ENCODE peak calls at places on chromosome 6, in six cellular contexts. C is naive thymus-derived CD8-positive, alpha-beta T cell; H is ACHN; M is GM12865; U is mesothelial cell of epicardium; W is fibroblast of lung. Z is an unnamed sample.

GRCh38 chr6:3322366-3322890 is 63.7 kb downstream of the PSMG4 start:
- DNase-seq in M (no peak), C (no peak), W (no peak), H (no peak), U (no peak), Z (no peak)

GRCh38 chr6:122696853-122697252 is 82.7 kb upstream of the FABP7 start:
- DNase-seq in M (no peak), C (no peak), W (peak), H (no peak), U (no peak), Z (no peak)

GRCh38 chr6:4599924-4600323 is 176.3 kb upstream of the CDYL start:
- DNase-seq in U (no peak), C (no peak), M (no peak), W (peak), H (peak), Z (no peak)

GRCh38 chr6:3819161-3820110 is 29.7 kb upstream of the FAM50B start:
- DNase-seq in U (no peak), M (no peak), H (no peak), C (no peak), W (no peak), Z (no peak)

GRCh38 chr6:2733736-2734480 is 16.8 kb downstream of the MYLK4 start:
- DNase-seq in M (no peak), W (no peak), H (no peak), U (no peak), C (no peak), Z (no peak)

GRCh38 chr6:168542301-168542700 is 101.3 kb downstream of the SMOC2 start:
- DNase-seq in M (no peak), U (no peak), W (no peak), H (no peak), C (no peak), Z (no peak)

GRCh38 chr6:144993870-144994269 is 708.7 kb downstream of the UTRN start:
- DNase-seq in M (no peak), W (peak), C (no peak), U (no peak), H (no peak), Z (no peak)

GRCh38 chr6:101956961-101957360 is 563.5 kb downstream of the GRIK2 start:
- DNase-seq in W (peak), H (no peak), U (no peak), M (no peak), C (no peak), Z (no peak)

GRCh38 chr6:162343902-162344226 is 383.7 kb downstream of the PRKN start:
- DNase-seq in C (no peak), H (no peak), M (no peak), U (no peak), W (peak), Z (no peak)

GRCh38 chr6:113529191-113529590 is 328.0 kb upstream of the MARCKS start:
- DNase-seq in H (no peak), C (no peak), W (peak), M (no peak), U (no peak), Z (no peak)

GRCh38 chr6:112343375-112343774 is 3.8 kb upstream of the RFPL4B start:
- DNase-seq in M (no peak), U (no peak), C (no peak), W (no peak), H (no peak), Z (no peak)

GRCh38 chr6:49980898-49981297 is 11.5 kb upstream of the DEFB113 start:
- DNase-seq in U (no peak), W (no peak), M (peak), C (no peak), H (no peak), Z (no peak)

GRCh38 chr6:17169291-17169690 is 67.4 kb downstream of the STMND1 start:
- DNase-seq in C (no peak), W (peak), U (no peak), M (no peak), H (no peak), Z (no peak)

GRCh38 chr6:112282217-112282616 is 27.9 kb upstream of the LAMA4 start:
- DNase-seq in H (peak), W (peak), C (no peak), M (no peak), U (no peak), Z (no peak)